ENCODE peak calls at places on chromosomes 1 and 21, in seven cellular contexts. O, E, J, Q, D, Z and V are unnamed samples.

GRCh38 chr1:118989878-118990378 is 1.8 kb upstream of the TBX15 start:
- DNase-seq in D (no peak), O (no peak), J (peak; percentile 61), Q (no peak), E (no peak), Z (no peak), V (no peak)

GRCh38 chr1:3479511-3480368 is 25.3 kb downstream of the ARHGEF16 start:
- DNase-seq in J (no peak), E (no peak), O (no peak), Q (no peak), Z (no peak), D (no peak), V (no peak)

GRCh38 chr1:21319447-21320407 is 29.5 kb upstream of the ECE1 start:
- DNase-seq in Q (no peak), D (peak; percentile 56), O (no peak), E (no peak), J (no peak), Z (no peak), V (no peak)

GRCh38 chr1:165631403-165632151 is 543 bp downstream of the MGST3 start:
- DNase-seq in Q (no peak), Z (peak; percentile 54), J (peak; percentile 81), O (no peak), D (peak; percentile 52), E (peak; percentile 67), V (peak; percentile 22)

GRCh38 chr1:36589006-36589405 is 106.3 kb upstream of the CSF3R start:
- DNase-seq in E (no peak), Q (no peak), O (no peak), D (no peak), J (no peak), Z (no peak), V (no peak)

GRCh38 chr1:115115521-115116161 is 26.3 kb upstream of the TSPAN2 start:
- DNase-seq in E (no peak), O (no peak), Z (no peak), Q (no peak), D (no peak), J (no peak), V (no peak)

GRCh38 chr1:18546026-18546425 is 65.3 kb downstream of the KLHDC7A start:
- DNase-seq in E (no peak), Z (peak; percentile 17), J (no peak), D (no peak), Q (no peak), O (no peak), V (no peak)

GRCh38 chr1:89698020-89698560 is 65.2 kb downstream of the LRRC8C start:
- DNase-seq in E (no peak), Q (no peak), J (no peak), O (no peak), Z (no peak), D (no peak), V (no peak)

GRCh38 chr21:34221331-34222030 is 142.3 kb upstream of the KCNE2 start:
- DNase-seq in E (no peak), O (no peak), J (no peak), Z (no peak), Q (no peak), D (no peak), V (no peak)

GRCh38 chr1:61221642-61222041 is 139.3 kb downstream of the NFIA start:
- DNase-seq in O (no peak), J (no peak), Q (peak; percentile 46), D (no peak), E (no peak), Z (no peak), V (no peak)

GRCh38 chr1:181504294-181505115 is 21.2 kb downstream of the CACNA1E start:
- DNase-seq in J (peak; percentile 63), E (peak; percentile 93), Z (no peak), D (peak; percentile 46), O (peak; percentile 69), Q (peak; percentile 20), V (peak; percentile 5)

GRCh38 chr1:245168090-245168489 is 13.3 kb downstream of the KIF26B start:
- DNase-seq in J (no peak), D (no peak), O (peak; percentile 64), Q (no peak), Z (no peak), E (no peak), V (no peak)

GRCh38 chr1:62013264-62013663 is 181.4 kb upstream of the L1TD1 start:
- DNase-seq in D (no peak), O (no peak), Q (no peak), E (no peak), Z (no peak), J (no peak), V (no peak)

GRCh38 chr1:185249563-185249962 is 67.5 kb downstream of the IVNS1ABP start:
- DNase-seq in D (no peak), Q (no peak), E (no peak), Z (no peak), O (no peak), J (peak; percentile 18), V (no peak)